ENCODE peak calls at places on chromosomes 3 and 15, in nine cellular contexts. G, C, W, O, E, U, M, Y and L are unnamed samples.

GRCh38 chr3:157274644-157275137 is 114.7 kb upstream of the CCNL1 start:
- DNase-seq in O (no peak), C (peak; percentile 82), U (no peak), G (peak; percentile 29), E (no peak), W (no peak), Y (no peak), M (no peak), L (no peak)

GRCh38 chr3:196948442-196949365 is 6.4 kb upstream of the NCBP2 start:
- DNase-seq in W (no peak), Y (no peak), O (no peak), G (peak; percentile 62), U (no peak), M (no peak), C (no peak), E (no peak), L (no peak)

GRCh38 chr3:160870327-160870726 is 114.3 kb downstream of the PPM1L start:
- DNase-seq in E (no peak), U (no peak), C (no peak), M (no peak), W (peak; percentile 9), O (no peak), Y (no peak), G (peak; percentile 40), L (no peak)

GRCh38 chr15:29159771-29160455 is 109.7 kb downstream of the NSMCE3 start:
- DNase-seq in W (no peak), U (no peak), C (no peak), O (no peak), G (no peak), E (no peak), Y (no peak), M (no peak), L (no peak)

GRCh38 chr3:69454204-69454787 is 68.4 kb upstream of the FRMD4B start:
- DNase-seq in G (no peak), U (no peak), W (no peak), O (no peak), C (no peak), E (no peak), M (no peak), Y (no peak), L (no peak)

GRCh38 chr3:184642623-184643308 is 69.1 kb downstream of the MAGEF1 start:
- DNase-seq in C (no peak), O (no peak), E (no peak), M (no peak), U (peak; percentile 14), W (no peak), Y (no peak), G (no peak), L (no peak)

GRCh38 chr3:5304188-5304587 is 116.7 kb downstream of the EDEM1 start:
- DNase-seq in M (no peak), G (no peak), E (no peak), O (no peak), U (no peak), W (no peak), C (no peak), Y (no peak), L (no peak)

GRCh38 chr3:180913582-180914404 is 1.3 kb downstream of the FXR1 start:
- DNase-seq in E (no peak), W (no peak), O (no peak), C (peak; percentile 44), Y (no peak), U (no peak), M (no peak), G (peak; percentile 7), L (no peak)

GRCh38 chr3:111872948-111873347 is 13.9 kb downstream of the PHLDB2 start:
- DNase-seq in M (no peak), W (no peak), U (no peak), C (no peak), E (no peak), O (no peak), Y (no peak), G (no peak), L (no peak)

GRCh38 chr3:141074529-141074928 is 23.4 kb downstream of the SPSB4 start:
- DNase-seq in U (no peak), M (no peak), G (peak; percentile 68), Y (no peak), C (no peak), E (no peak), O (no peak), W (no peak), L (no peak)

GRCh38 chr15:86082619-86083377 is 3.1 kb downstream of the AGBL1 start:
- DNase-seq in U (no peak), Y (no peak), G (no peak), M (no peak), E (no peak), C (no peak), O (peak; percentile 0), W (no peak), L (no peak)

GRCh38 chr3:143895805-143896204 is 47.5 kb upstream of the SLC9A9 start:
- DNase-seq in E (no peak), M (no peak), C (no peak), G (no peak), Y (no peak), O (no peak), W (no peak), U (no peak), L (peak; percentile 17)

GRCh38 chr3:16975083-16975482 is 90.3 kb downstream of the PLCL2 start:
- DNase-seq in W (no peak), M (no peak), O (no peak), U (no peak), E (no peak), G (no peak), C (no peak), Y (no peak), L (no peak)

GRCh38 chr3:72776-73175 is 123.8 kb upstream of the CHL1 start:
- DNase-seq in O (no peak), Y (no peak), M (no peak), G (no peak), C (peak; percentile 40), E (no peak), W (no peak), U (no peak), L (no peak)

GRCh38 chr15:71548317-71548908 is 261.9 kb upstream of the NR2E3 start:
- DNase-seq in C (no peak), W (no peak), E (no peak), M (no peak), Y (no peak), O (no peak), G (no peak), U (no peak), L (no peak)

GRCh38 chr3:43180027-43180426 is 74.1 kb upstream of the POMGNT2 start:
- DNase-seq in G (no peak), U (no peak), C (no peak), M (no peak), Y (peak; percentile 80), E (peak; percentile 49), W (peak; percentile 95), O (peak; percentile 53), L (peak; percentile 29)

GRCh38 chr3:24502690-24503089 is 8.0 kb upstream of the THRB start:
- DNase-seq in O (no peak), Y (no peak), M (no peak), G (no peak), U (no peak), C (no peak), W (peak; percentile 53), E (no peak), L (no peak)

GRCh38 chr3:40190056-40190455 is 119.5 kb upstream of the EIF1B start:
- DNase-seq in C (no peak), E (no peak), O (no peak), U (no peak), Y (no peak), M (no peak), W (no peak), G (no peak), L (no peak)